ENCODE peak calls at places on chromosome 5, in six cellular contexts. T is K562, M is SK-N-SH, U is A549, R is HepG2, B is GM12878. L is an unnamed sample.

GRCh38 chr5:61912559-61912958 is 393.4 kb upstream of the KIF2A start:
- DNase-seq in M (no peak), U (no peak), B (no peak), R (no peak), T (no peak), L (no peak)

GRCh38 chr5:134174841-134175839 is 1.6 kb downstream of the SKP1 start:
- DNase-seq in U (peak), R (peak), B (no peak), M (peak), T (peak), L (peak)

GRCh38 chr5:142661957-142662356 is 23.9 kb downstream of the FGF1 start:
- DNase-seq in M (no peak), B (no peak), T (no peak), U (no peak), R (no peak), L (no peak)

GRCh38 chr5:134124289-134125194 is 10.1 kb downstream of the TCF7 start:
- DNase-seq in R (no peak), T (no peak), M (no peak), U (no peak), B (no peak), L (peak)

GRCh38 chr5:138936-139335 is 47.0 kb downstream of the PLEKHG4B start:
- DNase-seq in B (no peak), R (no peak), M (peak), T (no peak), U (no peak), L (no peak)

GRCh38 chr5:163760498-163760897 is 255.1 kb downstream of the MAT2B start:
- DNase-seq in T (no peak), M (no peak), R (peak), B (no peak), U (no peak), L (peak)

GRCh38 chr5:154756203-154756870 is 1.2 kb downstream of the LARP1 start:
- DNase-seq in T (peak), R (no peak), M (peak), B (no peak), U (peak), L (no peak)

GRCh38 chr5:35229076-35230042 is 928 bp downstream of the PRLR start:
- DNase-seq in B (no peak), U (peak), T (no peak), M (peak), R (peak), L (no peak)

GRCh38 chr5:151647320-151647861 is 39.3 kb downstream of the SPARC start:
- DNase-seq in M (no peak), U (no peak), R (no peak), B (no peak), T (no peak), L (no peak)

GRCh38 chr5:53027913-53028312 is 38.8 kb downstream of the ITGA2 start:
- DNase-seq in U (peak), T (no peak), B (no peak), M (no peak), R (no peak), L (peak)

DNA sequence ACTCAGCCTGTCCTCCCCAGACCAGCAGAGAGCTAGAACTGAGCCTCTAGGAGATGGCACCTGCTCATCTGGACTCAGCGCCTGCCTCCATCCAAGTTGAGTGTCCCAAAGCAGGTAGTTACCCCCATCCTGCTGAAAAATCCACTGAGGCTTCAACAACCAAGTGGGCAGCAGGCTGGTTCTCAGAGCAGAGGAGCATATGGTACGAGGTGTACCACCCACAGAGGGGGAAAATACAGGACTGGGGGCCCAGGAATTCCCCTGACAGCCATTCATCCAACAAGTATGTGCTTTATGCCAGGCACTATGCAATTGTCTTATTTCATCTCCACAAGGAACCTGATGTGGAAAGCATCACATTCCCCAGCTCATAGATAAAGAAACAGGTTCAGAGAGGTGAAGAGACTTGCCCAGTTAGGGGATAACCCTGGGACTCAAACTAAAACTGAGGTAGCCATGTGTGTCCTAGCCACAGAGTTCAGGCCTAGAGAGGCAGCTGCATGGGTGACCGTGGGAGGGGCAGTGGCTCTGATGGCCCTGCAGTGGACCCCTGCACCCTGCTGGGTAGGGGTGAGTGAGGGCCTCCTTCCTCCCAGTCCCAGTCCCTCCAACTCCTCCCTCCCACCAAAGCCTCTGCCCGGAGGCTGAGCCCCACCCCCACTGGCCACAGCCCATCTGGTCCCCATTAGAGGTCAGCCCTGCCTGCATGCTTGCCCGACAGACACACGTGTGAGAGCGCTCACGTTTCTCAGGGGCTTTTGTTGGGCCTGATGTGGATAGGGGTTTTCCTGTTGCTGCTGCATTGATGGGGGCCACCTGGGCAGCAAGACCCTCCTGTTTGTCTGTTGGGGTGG is 11.4 kb downstream of the PDLIM4 start:
- DNase-seq in U (no peak), T (no peak), M (peak), B (peak), R (no peak), L (peak)
- TF ChIP-seq SMC3 in U (no peak), T (no peak), M (no peak), B (no peak), R (no peak), L (no peak)

DNA sequence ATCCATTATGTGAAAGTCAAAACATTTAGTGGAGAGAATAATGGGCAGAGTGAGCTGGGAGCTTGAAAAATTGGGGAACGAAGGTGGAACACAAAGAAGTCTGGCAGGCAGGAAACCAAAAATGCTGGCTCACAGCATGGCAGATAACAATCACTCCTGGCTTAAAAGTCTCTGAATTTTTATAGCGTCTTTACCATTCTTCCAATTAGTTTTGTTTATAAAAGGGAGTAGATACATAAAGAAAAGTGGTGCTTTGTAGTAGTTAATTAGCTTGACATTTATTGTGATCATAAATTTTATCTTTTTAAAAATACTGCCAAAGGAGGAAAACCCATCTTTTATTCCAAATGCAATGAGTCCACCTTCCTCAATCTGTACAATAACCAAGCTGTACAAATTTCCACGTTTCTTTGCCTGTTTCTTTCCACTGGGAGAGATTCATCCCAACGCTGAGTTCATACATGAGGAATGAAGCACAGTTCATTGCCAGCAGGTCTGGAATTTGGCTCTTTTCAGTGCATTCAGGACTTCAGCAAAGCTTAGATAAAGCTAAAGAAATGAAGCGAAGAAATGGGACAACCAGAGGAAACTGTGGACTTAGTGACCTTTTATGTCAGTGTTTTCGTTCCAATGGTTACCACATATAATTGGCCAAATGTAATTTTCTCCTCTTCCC is 174.7 kb downstream of the HMHB1 start:
- DNase-seq in R (no peak), B (no peak), U (no peak), T (no peak), M (no peak), L (peak)
- TF ChIP-seq SMC3 in R (no peak), B (no peak), U (no peak), T (no peak), M (no peak), L (no peak)

GRCh38 chr5:135240781-135241360 is 158.2 kb downstream of the MACROH2A1 start:
- DNase-seq in B (no peak), M (no peak), R (no peak), U (no peak), T (no peak), L (no peak)

GRCh38 chr5:135239461-135240282 is 159.4 kb downstream of the MACROH2A1 start:
- DNase-seq in M (no peak), R (no peak), B (no peak), U (no peak), T (no peak), L (peak)

GRCh38 chr5:135236951-135237791 is 161.9 kb downstream of the MACROH2A1 start:
- DNase-seq in M (no peak), R (no peak), U (no peak), B (no peak), T (no peak), L (no peak)

GRCh38 chr5:135240283-135240633 is 158.8 kb downstream of the MACROH2A1 start:
- DNase-seq in B (no peak), T (no peak), M (no peak), R (no peak), U (no peak), L (no peak)

DNA sequence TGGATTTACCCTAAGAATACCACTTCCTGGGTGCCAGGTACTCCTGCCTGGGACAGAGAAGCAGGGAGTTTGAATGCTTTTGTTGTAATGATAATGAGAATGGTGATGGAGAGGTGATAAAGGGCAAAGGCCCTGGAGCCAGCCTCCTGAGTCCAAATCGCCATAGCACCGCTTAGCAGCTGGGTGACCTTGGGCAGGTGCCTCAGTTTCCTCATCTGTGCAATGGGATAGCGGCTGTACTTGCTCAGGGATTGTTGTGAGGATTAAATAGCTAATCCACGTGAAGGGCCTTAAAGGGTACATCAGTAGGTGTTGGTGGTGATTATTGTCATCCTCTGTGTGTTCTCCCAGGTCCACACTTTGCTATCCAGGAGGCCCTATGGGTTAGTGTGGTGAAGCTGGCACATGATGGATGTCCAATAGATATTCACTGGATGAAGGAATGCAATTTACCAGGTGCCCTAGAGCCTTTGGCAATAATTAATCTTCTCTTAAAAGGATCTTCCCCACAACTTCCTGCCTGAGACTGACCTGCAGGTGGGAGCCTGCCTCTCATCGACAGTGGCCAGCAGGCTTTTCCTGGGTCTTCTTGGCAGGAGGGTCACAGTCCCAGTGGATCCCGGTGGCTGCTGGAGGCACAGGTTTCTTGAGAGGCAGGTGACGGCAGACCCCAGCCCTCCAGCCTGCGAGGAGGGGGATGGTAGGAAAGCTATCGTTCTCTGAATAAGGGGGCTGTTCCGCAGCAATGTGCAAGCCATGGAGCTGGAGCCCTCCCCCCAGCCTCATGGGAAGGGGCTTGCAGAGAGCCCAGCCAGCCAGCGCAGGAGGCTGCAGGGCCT is 160.2 kb downstream of the MACROH2A1 start:
- DNase-seq in B (no peak), U (no peak), M (no peak), T (no peak), R (no peak), L (no peak)
- TF ChIP-seq SMC3 in B (no peak), U (no peak), M (no peak), T (no peak), R (no peak), L (no peak)

GRCh38 chr5:121526908-121527307 is 324.8 kb upstream of the FTMT start:
- DNase-seq in M (no peak), T (no peak), B (no peak), U (no peak), R (no peak), L (no peak)

DNA sequence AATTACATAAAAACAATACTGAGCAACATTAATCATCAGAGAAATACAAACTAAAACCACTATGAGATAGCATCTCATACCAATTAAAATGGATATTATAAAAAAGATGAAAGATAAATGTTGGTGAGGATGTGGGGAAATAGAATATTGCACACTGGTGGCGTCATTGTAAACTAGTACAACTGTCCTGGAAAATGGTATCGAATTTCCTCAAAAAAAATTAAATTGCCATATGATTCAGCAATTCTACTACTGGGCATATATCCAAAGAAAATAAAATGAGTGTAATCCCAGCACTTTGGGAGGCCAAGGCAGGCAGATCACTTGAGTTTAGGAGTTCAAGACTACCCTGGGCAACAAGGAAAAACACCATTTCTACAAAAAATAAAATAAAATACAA is 326.0 kb upstream of the FTMT start:
- DNase-seq in T (no peak), R (no peak), M (no peak), U (no peak), B (no peak), L (no peak)
- TF ChIP-seq SMC3 in T (no peak), R (no peak), M (no peak), U (no peak), B (no peak), L (no peak)

DNA sequence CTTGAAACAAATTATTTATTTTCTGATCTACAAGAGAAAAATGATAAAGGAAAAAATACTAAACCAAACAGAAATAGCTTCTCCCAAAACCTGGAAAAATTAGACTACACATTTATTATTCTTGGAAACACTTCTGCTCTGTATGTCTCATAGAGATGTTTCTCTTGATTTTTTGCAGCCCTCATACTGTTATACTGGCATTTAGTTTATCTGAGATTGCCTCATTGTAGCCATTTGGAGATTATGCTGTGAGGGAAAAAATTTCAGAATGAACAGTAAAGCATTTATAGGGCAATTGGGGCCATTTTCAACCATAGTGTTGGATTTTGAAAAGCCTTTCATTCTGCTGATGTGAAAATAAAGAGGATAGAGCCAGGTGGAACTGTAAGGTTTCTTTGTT is 441.8 kb upstream of the RIOK2 start:
- DNase-seq in B (no peak), M (no peak), T (no peak), U (no peak), R (no peak), L (peak)
- TF ChIP-seq SMC3 in B (no peak), M (no peak), T (no peak), U (no peak), R (no peak), L (no peak)

GRCh38 chr5:135219239-135219638 is 179.8 kb downstream of the MACROH2A1 start:
- DNase-seq in U (no peak), M (no peak), B (no peak), T (no peak), R (no peak), L (no peak)

GRCh38 chr5:135221187-135221473 is 177.9 kb downstream of the MACROH2A1 start:
- DNase-seq in T (peak), M (no peak), U (no peak), R (no peak), B (no peak), L (no peak)

GRCh38 chr5:135219868-135220267 is 179.2 kb downstream of the MACROH2A1 start:
- DNase-seq in R (no peak), U (no peak), M (no peak), T (no peak), B (no peak), L (no peak)

GRCh38 chr5:135221696-135222095 is 177.3 kb downstream of the MACROH2A1 start:
- DNase-seq in R (no peak), T (no peak), M (no peak), B (no peak), U (no peak), L (no peak)

DNA sequence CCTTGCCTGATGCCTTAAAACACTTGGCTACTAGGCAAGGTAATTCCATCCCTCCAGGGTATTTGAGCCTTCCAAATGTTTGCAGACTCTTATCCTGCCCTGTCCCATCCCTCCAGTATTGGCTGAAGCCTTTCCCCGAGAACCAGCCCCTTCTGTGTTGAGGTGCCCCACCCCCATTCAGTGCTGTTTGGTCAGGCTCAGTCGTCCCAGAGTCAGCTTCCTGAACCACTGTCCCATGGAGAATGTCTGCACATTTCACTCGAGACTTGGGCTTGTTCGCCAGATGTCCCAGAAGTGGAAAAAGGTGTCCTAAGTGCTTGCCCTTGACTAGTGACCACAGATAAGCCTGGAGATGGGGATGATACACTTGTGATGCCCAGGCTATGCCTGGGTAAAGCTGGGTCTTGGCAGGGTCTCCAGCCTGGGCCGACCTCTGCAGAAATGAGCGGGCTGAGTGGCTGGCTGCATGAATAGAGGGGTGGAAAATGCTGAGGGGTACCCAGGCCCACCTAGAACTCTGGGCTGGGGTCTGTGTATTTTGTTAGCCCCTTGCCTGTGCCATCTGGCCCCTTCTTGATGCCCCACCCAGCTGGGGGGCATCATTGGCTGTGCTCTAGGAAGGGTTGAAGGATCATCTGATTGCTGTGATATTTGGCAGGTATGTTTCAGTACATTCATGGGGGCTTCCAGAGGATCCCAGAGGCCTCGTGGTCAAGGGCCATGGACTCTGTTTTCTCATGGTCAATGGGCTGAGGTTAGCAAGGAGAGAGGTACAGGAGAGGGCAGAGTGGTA is 178.4 kb downstream of the MACROH2A1 start:
- DNase-seq in T (no peak), U (no peak), R (no peak), M (no peak), B (no peak), L (no peak)
- TF ChIP-seq SMC3 in T (no peak), U (no peak), R (no peak), M (no peak), B (no peak), L (no peak)

DNA sequence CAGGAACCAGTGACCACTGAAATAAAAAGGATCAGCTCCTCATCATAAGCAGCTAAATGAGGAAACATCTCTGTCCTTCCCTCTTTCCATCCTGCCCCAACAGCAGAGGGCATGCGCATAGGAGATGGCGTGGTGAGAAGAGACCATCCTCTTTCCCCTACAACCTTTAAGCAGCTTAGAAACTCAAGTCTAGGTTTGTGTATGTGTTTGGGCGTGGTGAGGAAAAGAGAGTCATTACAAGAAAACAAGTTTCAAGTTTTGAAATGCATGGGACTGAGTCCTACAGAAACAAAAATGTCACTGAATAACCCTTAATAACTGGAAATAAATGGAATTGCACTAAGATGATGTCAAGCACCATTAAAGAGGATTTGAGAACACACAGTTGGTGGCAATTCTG is 96.4 kb upstream of the IL12B start:
- DNase-seq in B (no peak), R (no peak), T (no peak), M (no peak), U (no peak), L (no peak)
- TF ChIP-seq SMC3 in B (no peak), R (no peak), T (no peak), M (no peak), U (no peak), L (no peak)

L was measured in IMR-90.